ENCODE peak calls at places on chromosomes 4 and X, in six cellular contexts. J is lower lobe of right lung, S is stomach, W is IMR-90, M is cardiac muscle cell, L is Panc1. X is an unnamed sample. For H3K36me3, the result is how much of the 10 kb centered on the place peaks cover.

GRCh38 chrX:72245461-72246089 is 6.7 kb upstream of the ERCC6L start:
- DNase-seq in W (peak), S (peak), M (peak), J (peak), L (no peak), X (peak)

GRCh38 chr4:142565771-142566170 is 280.3 kb downstream of the INPP4B start:
- DNase-seq in M (no peak), J (no peak), L (no peak), W (no peak), S (no peak), X (no peak)

GRCh38 chr4:153741529-153741928 is 18.3 kb downstream of the RNF175 start:
- DNase-seq in S (no peak), J (no peak), M (no peak), L (no peak), W (no peak), X (no peak)

GRCh38 chrX:70411475-70411874 is 11.6 kb upstream of the GDPD2 start:
- DNase-seq in L (no peak), W (no peak), J (no peak), M (no peak), S (no peak), X (no peak)

GRCh38 chrX:135977611-135978010 is 3.8 kb upstream of the MMGT1 start:
- DNase-seq in S (no peak), L (peak), M (no peak), W (peak), J (no peak), X (no peak)

GRCh38 chr4:85126991-85127591 is 160.6 kb upstream of the WDFY3 start:
- DNase-seq in M (no peak), W (no peak), L (no peak), J (no peak), S (no peak), X (no peak)

GRCh38 chr4:2615821-2616220 is 79.4 kb downstream of the FAM193A start:
- DNase-seq in J (no peak), W (no peak), M (no peak), S (no peak), L (no peak), X (no peak)

GRCh38 chrX:134172588-134173259 is 64.3 kb upstream of the CCDC160 start:
- DNase-seq in L (no peak), J (peak), W (no peak), S (peak), M (peak), X (peak)

GRCh38 chr4:1130318-1131186 is 17.2 kb upstream of the RNF212 start:
- DNase-seq in M (peak), J (peak), W (peak), S (peak), L (peak), X (peak)

GRCh38 chr4:5756271-5756670 is 45.3 kb downstream of the EVC start:
- DNase-seq in M (no peak), W (no peak), S (no peak), J (no peak), L (no peak), X (no peak)

GRCh38 chr4:15506464-15506863 is 36.8 kb downstream of the CC2D2A start:
- DNase-seq in S (no peak), L (no peak), J (no peak), M (peak), W (peak), X (no peak)

GRCh38 chr4:3413675-3414420 is 27.9 kb upstream of the HGFAC start:
- DNase-seq in J (peak), L (no peak), M (no peak), W (no peak), S (no peak), X (no peak)

GRCh38 chr4:171588146-171588545 is 225.1 kb upstream of the GALNTL6 start:
- DNase-seq in W (no peak), L (no peak), S (no peak), M (no peak), J (no peak), X (no peak)

GRCh38 chr4:159395693-159396092 is 292.8 kb downstream of the RAPGEF2 start:
- DNase-seq in W (peak), M (no peak), J (no peak), S (no peak), L (no peak), X (no peak)

GRCh38 chr4:138488527-138488926 is 246.4 kb upstream of the SLC7A11 start:
- DNase-seq in S (no peak), W (no peak), L (no peak), J (no peak), M (peak), X (no peak)

GRCh38 chrX:46165411-46165810 is 379.8 kb downstream of the ZNF674 start:
- DNase-seq in L (no peak), S (no peak), W (peak), M (peak), J (no peak), X (no peak)

GRCh38 chr4:38013461-38014366 is 53.5 kb downstream of the PTTG2 start:
- DNase-seq in S (peak), L (peak), W (peak), J (no peak), M (peak), X (peak)

GRCh38 chrX:38474543-38474942 is 86.8 kb upstream of the TSPAN7 start:
- DNase-seq in J (no peak), M (no peak), W (no peak), S (no peak), L (no peak), X (peak)

GRCh38 chrX:121832446-121832845 is 785.0 kb downstream of the GLUD2 start:
- DNase-seq in M (peak), S (no peak), J (no peak), W (no peak), L (no peak), X (no peak)

GRCh38 chr4:10442976-10443375 is 14.2 kb downstream of the ZNF518B start:
- DNase-seq in M (peak), L (no peak), J (no peak), S (no peak), W (peak), X (no peak)

GRCh38 chrX:41781500-41781899 is 57.5 kb downstream of the GPR82 start:
- DNase-seq in W (peak), J (no peak), S (no peak), L (peak), M (peak), X (peak)

GRCh38 chr4:108031427-108032083 is 41.9 kb downstream of the HADH start:
- DNase-seq in W (peak), L (no peak), J (no peak), M (no peak), S (no peak), X (no peak)

GRCh38 chr4:108620933-108621905 is 843 bp downstream of the RPL34 start:
- DNase-seq in J (no peak), L (no peak), S (no peak), W (peak), M (peak), X (no peak)

GRCh38 chr4:41611881-41612871 is 74.2 kb downstream of the LIMCH1 start:
- DNase-seq in J (no peak), M (peak), S (peak), W (peak), L (no peak), X (peak)

GRCh38 chr4:170990989-170991589 is 822.1 kb upstream of the GALNTL6 start:
- DNase-seq in M (no peak), S (no peak), W (no peak), L (peak), J (no peak), X (peak)

GRCh38 chr4:55216871-55217635 is 91.7 kb upstream of the KDR start:
- DNase-seq in J (no peak), M (no peak), L (no peak), S (no peak), W (no peak), X (peak)

GRCh38 chr4:78325244-78326187 is 226.1 kb upstream of the ANXA3 start:
- DNase-seq in S (no peak), L (no peak), J (no peak), W (no peak), M (no peak), X (no peak)

GRCh38 chr4:183589710-183590109 is 69.3 kb downstream of the RWDD4 start:
- DNase-seq in S (no peak), W (no peak), J (no peak), L (no peak), M (no peak), X (no peak)

GRCh38 chr4:3246458-3247398 is 2.2 kb upstream of the MSANTD1 start:
- DNase-seq in W (no peak), M (no peak), S (no peak), L (no peak), J (no peak), X (no peak)

GRCh38 chr4:55866973-55867574 is 13.6 kb downstream of the EXOC1 start:
- DNase-seq in M (peak), L (no peak), J (no peak), W (peak), S (no peak), X (peak)

GRCh38 chr4:168781884-168782283 is 228.2 kb downstream of the CBR4 start:
- DNase-seq in W (no peak), L (no peak), M (no peak), J (no peak), S (no peak), X (no peak)

GRCh38 chr4:110119347-110119746 is 79.1 kb downstream of the ELOVL6 start:
- DNase-seq in L (no peak), W (no peak), J (no peak), S (peak), M (peak), X (no peak)

GRCh38 chrX:154549766-154550165 is 2.3 kb downstream of the IKBKG start:
- DNase-seq in M (no peak), W (peak), J (no peak), L (no peak), S (no peak), X (no peak)

GRCh38 chr4:183099537-183100297 is 660 bp downstream of the WWC2 start:
- DNase-seq in M (no peak), S (peak), L (no peak), W (no peak), J (peak), X (peak)

GRCh38 chr4:107210450-107211239 is 174.5 kb upstream of the DKK2 start:
- DNase-seq in L (no peak), J (no peak), S (no peak), W (peak), M (peak), X (no peak)

GRCh38 chr4:22959483-22959882 is 266.7 kb downstream of the GBA3 start:
- DNase-seq in M (no peak), J (no peak), S (no peak), W (no peak), L (no peak), X (no peak)

GRCh38 chr4:25171451-25171850 is 11.2 kb upstream of the SEPSECS start:
- DNase-seq in J (no peak), L (no peak), S (no peak), M (no peak), W (no peak), X (no peak)

GRCh38 chr4:86558258-86558657 is 35.9 kb upstream of the PTPN13 start:
- DNase-seq in S (no peak), M (no peak), J (no peak), W (no peak), L (no peak), X (no peak)

GRCh38 chr4:54091637-54092404 is 8.1 kb upstream of the GSX2 start:
- DNase-seq in S (peak), L (no peak), M (peak), J (peak), W (peak), X (peak)

GRCh38 chrX:110600745-110601310 is 194.8 kb downstream of the CHRDL1 start:
- DNase-seq in J (no peak), M (no peak), W (no peak), L (no peak), S (no peak), X (peak)

DNA sequence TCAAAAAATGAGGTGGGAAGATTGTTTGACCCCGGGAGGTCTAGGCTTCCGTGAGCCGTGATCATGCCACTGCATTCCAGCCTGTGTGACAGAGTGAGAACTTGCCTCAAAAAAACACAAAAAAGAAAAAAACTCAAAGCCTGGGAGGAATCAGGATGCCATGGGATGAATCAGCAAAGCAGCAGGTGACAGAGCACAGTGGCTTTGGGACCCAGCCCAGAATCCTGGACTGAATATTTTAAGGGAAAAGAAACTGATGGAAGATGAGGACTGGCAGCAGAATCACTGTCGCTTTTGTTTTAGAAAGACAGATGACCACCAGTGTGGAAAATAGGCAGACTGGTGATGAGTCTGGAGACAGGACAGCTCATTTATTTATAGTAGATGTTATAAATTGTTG is 16.6 kb downstream of the S100G start:
- DNase-seq in S (no peak), L (no peak), M (no peak), J (no peak), W (peak), X (peak)
- H3K36me3 ChIP-seq in S (under half), L (under half), M (under half), J (under half), W (under half), X (under half)

GRCh38 chr4:76571274-76571673 is 136.2 kb downstream of the SHROOM3 start:
- DNase-seq in L (no peak), J (no peak), W (no peak), S (no peak), M (no peak), X (no peak)

GRCh38 chr4:76569695-76570094 is 134.7 kb downstream of the SHROOM3 start:
- DNase-seq in J (no peak), M (no peak), L (no peak), W (no peak), S (no peak), X (no peak)

GRCh38 chr4:76572224-76572623 is 137.2 kb downstream of the SHROOM3 start:
- DNase-seq in J (no peak), M (no peak), L (no peak), W (no peak), S (no peak), X (no peak)

GRCh38 chr4:76570141-76570989 is 135.3 kb downstream of the SHROOM3 start:
- DNase-seq in M (no peak), S (no peak), L (peak), W (peak), J (no peak), X (no peak)

GRCh38 chr4:76569225-76569624 is 134.2 kb downstream of the SHROOM3 start:
- DNase-seq in W (no peak), S (no peak), J (no peak), M (no peak), L (no peak), X (no peak)
- H3K27ac ChIP-seq in W (no peak), S (peak), J (no peak), M (no peak), L (no peak), X (no peak)

GRCh38 chr4:39427477-39428119 is 20.9 kb downstream of the KLB start:
- DNase-seq in L (no peak), W (no peak), J (no peak), S (no peak), M (no peak), X (no peak)

GRCh38 chr4:39429476-39430310 is 23.0 kb downstream of the KLB start:
- DNase-seq in L (no peak), J (no peak), S (no peak), M (no peak), W (no peak), X (no peak)

GRCh38 chr4:39422247-39422646 is 15.5 kb downstream of the KLB start:
- DNase-seq in W (no peak), L (no peak), J (no peak), M (no peak), S (no peak), X (no peak)

GRCh38 chr4:39426728-39427127 is 20.0 kb downstream of the KLB start:
- DNase-seq in M (no peak), J (no peak), L (no peak), S (no peak), W (no peak), X (no peak)
- H3K4me3 ChIP-seq in M (no peak), J (no peak), L (no peak), S (no peak), W (no peak), X (no peak)

GRCh38 chrX:79117078-79117477 is 27.4 kb upstream of the GPR174 start:
- DNase-seq in J (no peak), W (no peak), S (no peak), L (no peak), M (peak), X (peak)
- H3K36me3 ChIP-seq in J (under half), W (under half), S (under half), L (under half), M (under half), X (under half)

DNA sequence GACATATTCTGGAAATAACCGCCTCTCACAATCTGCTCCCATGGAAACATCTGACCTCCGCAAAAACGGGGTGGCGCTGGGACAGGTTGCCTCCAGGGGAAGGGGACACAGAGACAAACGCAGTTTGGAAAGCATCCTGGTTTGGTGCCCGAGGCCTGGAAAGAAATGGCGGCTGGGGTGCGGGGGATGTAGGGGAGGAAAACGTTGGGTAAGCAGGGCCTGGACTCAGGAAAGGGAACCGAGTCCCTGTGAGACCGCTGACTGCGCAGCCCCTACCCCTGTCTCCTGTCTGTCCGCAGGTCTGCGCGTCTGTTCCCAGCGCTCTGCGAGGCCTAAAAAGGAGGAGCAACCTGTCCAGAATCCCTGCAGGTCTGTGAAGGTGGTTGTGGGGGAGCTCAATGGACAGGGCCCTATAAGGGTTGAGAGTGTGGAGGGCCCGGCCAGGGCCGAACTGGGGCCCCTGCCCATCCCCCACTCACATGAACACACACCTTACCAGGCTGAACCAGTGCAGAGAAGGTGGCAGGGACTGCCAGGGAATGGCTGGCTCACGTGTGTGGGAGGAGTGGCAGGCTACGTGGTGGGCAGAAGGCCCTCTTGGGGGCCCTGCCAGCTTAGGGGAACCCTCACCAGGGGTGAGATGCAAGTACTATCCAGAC is 671 bp downstream of the TCEAL3 start:
- DNase-seq in W (no peak), J (peak), M (no peak), S (no peak), L (no peak), X (no peak)
- H3K27ac ChIP-seq in W (peak), J (peak), M (no peak), S (peak), L (peak), X (peak)